ENCODE peak calls at places on chromosomes 4 and X, in four cellular contexts. H is K562, N is H1, Y is HepG2. X is an unnamed sample.

GRCh38 chr4:41212221-41213203 is 1.8 kb downstream of the APBB2 start:
- DNase-seq in H (no peak), N (no peak), Y (peak), X (no peak)

GRCh38 chr4:90121961-90122748 is 5.0 kb upstream of the CCSER1 start:
- DNase-seq in Y (no peak), N (no peak), H (no peak), X (no peak)

GRCh38 chr4:151012836-151013235 is 2.2 kb downstream of the LRBA start:
- DNase-seq in H (no peak), N (no peak), Y (no peak), X (peak)

GRCh38 chr4:57550143-57550542 is 440.0 kb upstream of the IGFBP7 start:
- DNase-seq in N (no peak), H (no peak), Y (no peak), X (no peak)

GRCh38 chr4:183941964-183942363 is 36.9 kb downstream of the STOX2 start:
- DNase-seq in H (no peak), Y (no peak), N (no peak), X (no peak)

GRCh38 chrX:16592194-16592770 is 57.7 kb upstream of the S100G start:
- DNase-seq in Y (no peak), H (no peak), N (no peak), X (no peak)

GRCh38 chr4:31104596-31104995 is 384.4 kb downstream of the PCDH7 start:
- DNase-seq in N (no peak), H (no peak), Y (no peak), X (no peak)

GRCh38 chr4:46270986-46271596 is 118.8 kb downstream of the GABRA2 start:
- DNase-seq in Y (peak), N (no peak), H (peak), X (no peak)

GRCh38 chr4:2284161-2284933 is 22.4 kb upstream of the MXD4 start:
- DNase-seq in N (no peak), Y (no peak), H (no peak), X (no peak)

GRCh38 chrX:105837227-105837626 is 14.9 kb downstream of the NRK start:
- DNase-seq in Y (no peak), N (no peak), H (no peak), X (no peak)

GRCh38 chrX:151754042-151754419 is 19.5 kb downstream of the CNGA2 start:
- DNase-seq in Y (no peak), N (peak), H (no peak), X (peak)

GRCh38 chrX:113833656-113834055 is 750.2 kb upstream of the HTR2C start:
- DNase-seq in H (no peak), Y (no peak), N (no peak), X (no peak)

GRCh38 chr4:120056249-120056648 is 10.4 kb downstream of the MAD2L1 start:
- DNase-seq in Y (no peak), H (no peak), N (no peak), X (no peak)

GRCh38 chr4:48127882-48128394 is 6.1 kb downstream of the TXK start:
- DNase-seq in H (peak), N (peak), Y (peak), X (peak)

GRCh38 chr4:25433966-25434667 is 57.1 kb downstream of the ANAPC4 start:
- DNase-seq in H (no peak), N (no peak), Y (no peak), X (no peak)

DNA sequence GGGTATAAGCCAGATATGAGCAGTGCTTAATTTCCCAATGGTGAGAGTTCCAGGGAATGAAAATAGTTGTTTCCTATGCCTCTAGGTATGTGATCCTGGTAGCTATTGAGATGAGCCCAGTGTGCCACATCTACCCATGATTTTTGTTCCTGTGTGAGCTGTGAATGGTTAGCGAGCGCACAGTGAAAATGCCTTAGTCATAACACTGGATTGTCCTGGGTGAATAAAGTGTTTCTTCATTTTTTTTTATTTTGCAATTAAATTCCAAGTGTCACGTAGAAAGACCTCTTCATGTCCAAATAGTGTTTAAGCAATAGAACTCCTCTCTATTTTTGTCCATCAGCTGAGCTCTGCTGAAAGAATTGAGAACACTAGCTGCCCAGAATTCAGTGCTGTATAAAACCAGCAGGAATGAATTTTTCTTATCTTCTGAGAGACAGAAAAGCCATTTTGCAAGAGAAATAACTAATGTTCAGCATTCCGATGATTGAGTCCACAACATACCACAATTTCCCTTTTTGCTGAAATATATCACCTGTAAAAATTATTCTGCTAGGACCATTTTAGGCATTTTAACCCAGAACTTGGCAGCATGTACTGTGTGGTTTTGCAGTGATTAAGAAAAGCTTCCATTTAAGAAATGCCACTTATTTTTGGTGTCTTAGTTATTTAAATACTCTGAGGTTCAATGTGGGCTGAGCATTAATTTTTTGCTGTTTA is 5.6 kb downstream of the MAOA start:
- DNase-seq in Y (no peak), N (no peak), H (no peak), X (no peak)
- TF ChIP-seq YY1 in Y (no peak), N (no peak), H (no peak), X (no peak)

GRCh38 chr4:143514432-143514831 is 930 bp downstream of the SMARCA5 start:
- DNase-seq in N (peak), Y (peak), H (peak), X (no peak)
- TF ChIP-seq CEBPB in N (no peak), Y (no peak), H (no peak), X (no peak)

DNA sequence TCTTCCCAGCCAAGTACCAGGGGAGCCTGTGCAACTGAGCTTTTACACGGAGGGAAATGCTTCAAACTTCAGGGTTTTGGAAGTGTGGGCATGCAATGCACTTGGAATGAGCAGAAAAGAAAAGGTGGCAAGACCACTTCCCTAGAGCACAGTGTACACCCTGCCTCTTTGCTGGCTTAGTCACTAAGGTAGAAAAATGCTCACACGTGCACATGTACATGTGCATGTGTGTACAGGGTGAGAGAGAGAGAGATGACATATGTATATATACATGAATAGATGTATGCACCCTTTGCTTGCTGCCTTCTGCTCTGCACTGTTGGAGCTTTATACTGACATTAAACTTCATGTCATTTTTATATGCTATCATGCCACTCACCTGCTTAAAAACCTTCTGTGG is 7.9 kb upstream of the KLF3 start:
- DNase-seq in N (no peak), Y (no peak), H (no peak), X (no peak)
- TF ChIP-seq FOSL1 in N (no peak), Y (no peak), H (no peak), X (no peak)

GRCh38 chr4:159516556-159516955 is 413.7 kb downstream of the RAPGEF2 start:
- DNase-seq in H (no peak), N (no peak), Y (no peak), X (no peak)
- TF ChIP-seq YY1 in H (no peak), N (no peak), Y (no peak), X (no peak)

DNA sequence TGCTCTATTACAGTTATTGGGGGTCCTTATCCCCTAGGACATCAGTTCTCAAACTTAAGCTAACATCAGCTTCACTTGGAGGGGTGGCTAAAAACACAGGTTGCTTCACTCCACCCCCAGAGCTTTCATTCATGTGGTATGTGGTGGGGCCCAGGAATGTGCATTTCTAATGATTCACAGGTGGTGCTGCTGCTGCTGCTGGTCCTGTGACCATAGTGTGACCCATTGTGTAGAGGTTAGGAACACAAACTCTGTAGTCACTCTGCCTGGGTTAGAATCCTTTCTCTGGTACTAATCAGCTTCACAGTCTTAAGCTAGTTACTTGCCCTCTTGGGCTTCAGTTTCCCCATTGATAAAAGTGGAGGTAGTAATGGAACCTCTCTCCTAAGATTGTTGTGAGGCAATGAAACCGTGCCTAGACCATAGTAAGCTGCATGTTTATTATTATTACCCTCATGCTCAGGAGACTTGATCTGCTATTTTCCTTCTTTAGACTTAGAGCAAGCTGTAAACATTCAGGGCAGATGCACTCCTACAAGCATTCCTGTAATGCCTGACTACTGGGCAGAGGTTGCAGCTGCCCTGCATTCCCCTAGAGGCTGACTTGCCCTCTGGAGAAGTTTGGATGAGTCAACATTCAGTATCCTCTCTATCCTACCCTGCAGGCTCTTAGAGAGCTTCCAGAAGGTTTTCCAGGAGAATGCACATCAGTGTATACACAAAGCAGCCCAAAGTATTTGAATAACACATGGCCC is 94.1 kb upstream of the ACSL4 start:
- DNase-seq in N (no peak), H (no peak), Y (peak), X (no peak)
- TF ChIP-seq CEBPB in N (no peak), H (no peak), Y (no peak), X (no peak)

DNA sequence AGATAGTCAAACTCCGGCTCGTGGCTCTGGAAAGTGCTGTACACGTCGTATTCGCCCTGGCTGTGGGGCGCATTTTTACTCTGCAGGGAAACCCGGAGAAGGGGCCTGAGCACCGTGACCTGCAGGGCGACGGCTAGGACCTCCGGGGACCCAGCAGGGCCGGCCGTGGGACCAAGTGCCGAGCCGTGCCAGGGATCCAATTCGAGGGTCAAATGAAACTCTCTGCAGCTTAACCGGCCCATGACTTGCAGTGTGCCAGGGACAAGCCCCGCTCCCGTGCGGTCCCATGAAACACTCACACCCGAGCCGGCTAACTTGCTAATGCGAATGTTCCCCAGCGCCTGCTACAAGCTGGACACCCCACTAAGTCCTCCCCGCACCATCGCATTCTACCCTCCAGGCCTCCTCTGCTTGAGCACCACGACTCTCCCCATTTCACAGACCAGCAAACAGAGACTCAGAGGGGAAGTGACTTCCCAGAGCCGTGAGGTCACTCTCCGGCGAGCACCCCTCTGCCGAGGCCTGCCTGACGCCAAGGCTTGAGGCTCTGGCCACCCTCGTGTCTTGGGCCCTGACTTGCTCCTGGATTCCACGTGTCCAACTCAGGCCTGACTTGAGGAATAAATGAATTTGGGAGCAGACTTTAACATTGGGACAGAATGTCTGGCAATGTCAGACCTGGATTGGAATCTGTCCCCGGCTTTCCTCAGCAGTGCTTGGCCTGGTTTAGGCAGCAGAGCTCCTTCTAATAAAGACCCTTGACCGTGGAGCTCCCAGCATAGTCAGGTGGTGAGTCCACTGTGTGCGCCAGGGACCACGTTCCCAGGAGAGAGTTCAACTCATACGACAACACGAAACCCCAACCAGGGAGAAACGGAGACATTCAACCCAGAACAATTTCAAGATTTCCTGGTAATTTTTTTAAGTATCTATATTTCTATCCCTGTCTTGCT is 93.6 kb downstream of the PPP2R2C start:
- DNase-seq in H (no peak), Y (no peak), N (no peak), X (no peak)
- TF ChIP-seq FOSL1 in H (no peak), Y (no peak), N (no peak), X (no peak)

GRCh38 chr4:107562306-107562705 is 157.7 kb downstream of the PAPSS1 start:
- DNase-seq in H (no peak), N (no peak), Y (no peak), X (no peak)

GRCh38 chr4:107559653-107560052 is 160.4 kb downstream of the PAPSS1 start:
- DNase-seq in N (no peak), H (no peak), Y (no peak), X (no peak)

GRCh38 chr4:107561481-107561880 is 158.6 kb downstream of the PAPSS1 start:
- DNase-seq in H (no peak), N (no peak), Y (no peak), X (no peak)

GRCh38 chr4:107564326-107564725 is 155.7 kb downstream of the PAPSS1 start:
- DNase-seq in N (no peak), Y (no peak), H (no peak), X (no peak)
- TF ChIP-seq YY1 in N (no peak), Y (no peak), H (no peak), X (no peak)

GRCh38 chr4:67674098-67674497 is 26.9 kb downstream of the UBA6 start:
- DNase-seq in H (no peak), N (no peak), Y (peak), X (no peak)
- TF ChIP-seq CEBPB in H (no peak), N (no peak), Y (no peak), X (no peak)

GRCh38 chrX:117568238-117568637 is 548.4 kb downstream of the KLHL13 start:
- DNase-seq in N (no peak), H (no peak), Y (no peak), X (no peak)

GRCh38 chrX:117570160-117570559 is 546.5 kb downstream of the KLHL13 start:
- DNase-seq in Y (no peak), N (no peak), H (no peak), X (no peak)
- TF ChIP-seq FOSL1 in Y (no peak), N (no peak), H (no peak), X (no peak)